ENCODE peak calls at places on chromosomes 5 and 9, in five cellular contexts. K is spleen, A is PC-3, C is pancreas, V is K562. B is an unnamed sample. For H3K36me3, the result is how much of the 10 kb centered on the place peaks cover.

GRCh38 chr9:129336601-129337286 is 158.7 kb upstream of the IER5L start:
- DNase-seq in K (peak), A (no peak), C (peak), V (peak), B (no peak)

GRCh38 chr9:8254527-8254926 is 454.9 kb upstream of the DMAC1 start:
- DNase-seq in K (no peak), A (no peak), C (no peak), V (no peak), B (no peak)

GRCh38 chr9:75616841-75617566 is 273.5 kb upstream of the PCSK5 start:
- DNase-seq in K (no peak), A (no peak), C (no peak), V (no peak), B (no peak)

GRCh38 chr9:121383715-121384114 is 13.7 kb upstream of the STOM start:
- DNase-seq in K (no peak), A (no peak), C (no peak), V (no peak), B (no peak)

GRCh38 chr5:121108725-121109124 is 644.6 kb downstream of the PRR16 start:
- DNase-seq in K (no peak), A (peak), C (peak), V (peak), B (no peak)

GRCh38 chr5:1185652-1186350 is 15.6 kb upstream of the SLC6A19 start:
- DNase-seq in K (no peak), A (no peak), C (peak), V (peak), B (no peak)

GRCh38 chr9:79572891-79573696 is 1.3 kb downstream of the TLE4 start:
- DNase-seq in K (peak), A (no peak), C (peak), V (peak), B (no peak)

GRCh38 chr9:33638516-33638915 is 114.5 kb downstream of the ANKRD18B start:
- DNase-seq in K (no peak), A (no peak), C (no peak), V (no peak), B (no peak)

GRCh38 chr5:75885321-75885720 is 168.1 kb upstream of the POC5 start:
- DNase-seq in K (no peak), A (no peak), C (no peak), V (no peak), B (no peak)

DNA sequence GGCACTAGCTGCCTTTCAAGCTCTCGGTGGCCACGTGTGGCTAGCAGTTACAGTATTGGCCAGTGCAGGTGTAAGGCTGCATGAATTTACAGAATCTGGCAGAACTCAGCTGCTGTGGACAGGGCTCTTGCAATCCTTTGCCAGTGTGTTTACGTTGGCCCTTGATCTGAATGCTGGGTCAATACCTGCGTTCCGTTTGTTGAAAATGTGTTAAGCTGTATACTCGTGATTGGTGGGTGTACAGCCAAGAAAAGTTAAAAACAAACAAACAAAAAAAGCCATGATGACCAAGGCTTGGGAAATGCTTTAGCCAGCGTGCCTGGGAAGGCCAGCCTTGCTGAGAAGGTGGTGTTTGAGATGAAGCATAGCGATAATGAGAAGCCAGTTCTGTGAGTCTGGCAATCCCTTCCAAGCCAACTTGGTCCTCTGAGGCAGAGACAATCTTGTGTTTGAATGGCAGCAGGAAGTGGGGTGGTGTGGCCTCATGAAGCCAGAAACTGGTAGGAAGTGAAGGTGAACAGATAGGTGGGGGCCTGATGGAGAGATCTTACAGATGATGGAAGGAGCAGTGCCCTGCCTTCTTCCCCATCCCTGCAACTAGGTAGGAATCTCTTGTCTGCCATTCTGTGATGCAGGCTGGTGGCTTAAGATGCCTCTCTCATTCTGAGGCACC is 820 bp upstream of the CFAP90 start:
- DNase-seq in K (no peak), A (no peak), C (peak), V (no peak), B (no peak)
- H3K4me3 ChIP-seq in K (no peak), A (no peak), C (peak), V (no peak), B (no peak)

GRCh38 chr5:2783223-2783622 is 31.7 kb upstream of the IRX2 start:
- DNase-seq in K (no peak), A (no peak), C (no peak), V (no peak), B (no peak)
- TF ChIP-seq CTCF in K (no peak), A (peak), C (no peak), V (peak), B (no peak)

GRCh38 chr5:17018871-17019270 is 82.8 kb upstream of the MYO10 start:
- DNase-seq in K (no peak), A (no peak), C (no peak), V (no peak), B (no peak)
- H3K36me3 ChIP-seq in K (under half), A (under half), C (under half), V (under half), B (under half)

GRCh38 chr5:177471610-177472356 is 1.7 kb downstream of the DBN1 start:
- DNase-seq in K (no peak), A (no peak), C (peak), V (no peak), B (peak)
- H3K4me3 ChIP-seq in K (peak), A (peak), C (peak), V (peak), B (peak)

GRCh38 chr5:67432601-67433000 is 236.0 kb upstream of the CD180 start:
- DNase-seq in K (no peak), A (no peak), C (no peak), V (no peak), B (no peak)

GRCh38 chr5:67431191-67431590 is 234.6 kb upstream of the CD180 start:
- DNase-seq in K (no peak), A (peak), C (no peak), V (no peak), B (no peak)

GRCh38 chr5:67426961-67427630 is 230.5 kb upstream of the CD180 start:
- DNase-seq in K (no peak), A (peak), C (no peak), V (no peak), B (no peak)

GRCh38 chr5:67425514-67425913 is 228.9 kb upstream of the CD180 start:
- DNase-seq in K (no peak), A (no peak), C (no peak), V (no peak), B (no peak)

DNA sequence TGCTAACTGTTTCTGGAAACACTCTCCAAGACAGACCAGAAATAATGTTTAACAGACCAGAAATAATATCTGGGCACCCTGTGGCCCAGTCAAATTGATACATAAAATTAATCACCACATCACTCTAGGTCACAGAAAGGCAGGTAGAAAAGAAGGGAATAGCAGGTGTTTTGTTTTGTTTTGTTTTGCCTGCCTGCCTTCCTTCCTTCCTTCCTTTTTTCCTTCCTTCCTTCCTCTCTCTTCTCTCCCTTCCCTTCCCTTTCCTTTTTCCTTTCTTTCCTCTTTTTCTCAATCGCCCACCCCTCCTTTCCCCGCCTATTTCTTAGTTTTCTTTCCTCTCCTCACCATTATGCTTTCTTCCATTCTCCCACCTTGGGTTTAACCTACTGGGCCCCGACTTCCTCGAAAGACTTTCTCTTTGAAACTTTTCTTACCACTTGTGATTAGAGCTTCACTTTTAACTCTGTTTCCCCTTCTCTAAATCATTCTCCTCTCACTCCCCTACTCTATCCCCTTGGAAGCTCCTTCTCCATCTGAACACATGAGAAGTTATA is 231.2 kb upstream of the CD180 start:
- DNase-seq in K (no peak), A (no peak), C (no peak), V (no peak), B (no peak)
- TF ChIP-seq CTCF in K (no peak), A (no peak), C (no peak), V (no peak), B (no peak)

GRCh38 chr9:127474592-127474991 is 23.3 kb downstream of the LRSAM1 start:
- DNase-seq in K (no peak), A (no peak), C (peak), V (no peak), B (no peak)
- H3K36me3 ChIP-seq in K (under half), A (under half), C (under half), V (under half), B (under half)

B was measured in brain microvascular endothelial cell.